ENCODE peak calls at places on chromosomes 1 and 21, in six cellular contexts. Z is T-helper 22 cell; S is stimulated activated effector memory CD8-positive, alpha-beta T cell treated with anti-CD3 and anti-CD28 coated beads, Interleukin-12 subunit alpha, Interleukin-12 subunit beta, amount 100 ng/mL, for 72 hours; J is EL; P is kidney epithelial cell; D is stimulated activated CD8-positive, alpha-beta memory T cell treated with anti-CD3 and anti-CD28 coated beads, Interleukin-7, amount 100 ng/mL, for 1 hour. N is an unnamed sample.

GRCh38 chr21:45914321-45914845 is 67.2 kb upstream of the COL6A1 start:
- DNase-seq in P (no peak), J (no peak), Z (no peak), S (no peak), D (no peak), N (no peak)

GRCh38 chr1:203325418-203326091 is 20.2 kb downstream of the BTG2 start:
- DNase-seq in P (no peak), Z (no peak), D (no peak), J (no peak), S (no peak), N (peak)

GRCh38 chr21:45270306-45270821 is 17.3 kb downstream of the POFUT2 start:
- DNase-seq in D (no peak), Z (no peak), J (no peak), S (no peak), P (no peak), N (no peak)

GRCh38 chr1:185929759-185930158 is 195.6 kb downstream of the HMCN1 start:
- DNase-seq in D (no peak), J (peak), S (no peak), Z (no peak), P (no peak), N (no peak)

GRCh38 chr1:44542415-44543063 is 131.7 kb downstream of the TMEM53 start:
- DNase-seq in J (no peak), D (no peak), Z (no peak), S (no peak), P (no peak), N (no peak)

GRCh38 chr1:189921613-189922012 is 556.1 kb downstream of the BRINP3 start:
- DNase-seq in D (no peak), J (no peak), Z (no peak), S (no peak), P (no peak), N (no peak)

GRCh38 chr1:33519240-33519884 is 46.9 kb downstream of the ZSCAN20 start:
- DNase-seq in J (no peak), Z (no peak), P (no peak), S (no peak), D (no peak), N (no peak)

GRCh38 chr1:24948072-24948827 is 18.2 kb upstream of the RUNX3 start:
- DNase-seq in P (no peak), J (no peak), Z (no peak), S (no peak), D (no peak), N (peak)

GRCh38 chr1:47682786-47683350 is 245.0 kb downstream of the FOXD2 start:
- DNase-seq in S (no peak), Z (no peak), J (no peak), D (no peak), P (no peak), N (no peak)

GRCh38 chr1:170414989-170415733 is 116.8 kb upstream of the GORAB start:
- DNase-seq in Z (no peak), S (no peak), P (no peak), D (no peak), J (no peak), N (no peak)

GRCh38 chr1:205777994-205778393 is 2.7 kb upstream of the RAB29 start:
- DNase-seq in D (no peak), S (no peak), P (no peak), J (no peak), Z (no peak), N (no peak)

GRCh38 chr1:151693057-151693651 is 23.4 kb downstream of the CELF3 start:
- DNase-seq in S (no peak), Z (no peak), J (peak), D (no peak), P (no peak), N (peak)

GRCh38 chr1:230379928-230380327 is 46.2 kb downstream of the PGBD5 start:
- DNase-seq in S (no peak), J (no peak), P (no peak), Z (no peak), D (no peak), N (no peak)

GRCh38 chr1:25774921-25775774 is 24.8 kb upstream of the SELENON start:
- DNase-seq in D (peak), Z (peak), P (no peak), S (peak), J (no peak), N (peak)

GRCh38 chr1:244050835-244051444 is at the start of gene ZBTB18:
- DNase-seq in S (no peak), Z (no peak), J (peak), D (no peak), P (no peak), N (peak)

GRCh38 chr1:111422546-111423391 is 4.8 kb downstream of the OVGP1 start:
- DNase-seq in Z (no peak), P (peak), S (no peak), J (peak), D (no peak), N (no peak)

GRCh38 chr1:5765465-5765864 is 226.8 kb downstream of the NPHP4 start:
- DNase-seq in Z (no peak), P (no peak), J (no peak), D (no peak), S (no peak), N (no peak)

N was measured in NAMALWA.